ENCODE peak calls at places on chromosomes 6 and 20, in four cellular contexts. One of them, this sample, is unnamed.

GRCh38 chr6:21987501-21987957 is 309.3 kb downstream of the PRL start:
- DNase-seq in WTC11: peak; percentile 19
- DNase-seq in K562: peak; percentile 85
- DNase-seq in HepG2: peak; percentile 5
- DNase-seq in this sample: peak; percentile 11

GRCh38 chr6:5950448-5950847 is 56.3 kb downstream of the NRN1 start:
- DNase-seq in WTC11: peak; percentile 66
- DNase-seq in K562: peak; percentile 47
- DNase-seq in HepG2: no peak
- DNase-seq in this sample: no peak

GRCh38 chr6:125233216-125233615 is 68.6 kb downstream of the HDDC2 start:
- DNase-seq in WTC11: no peak
- DNase-seq in K562: no peak
- DNase-seq in HepG2: no peak
- DNase-seq in this sample: no peak

GRCh38 chr6:125906158-125906998 is 50.2 kb upstream of the HINT3 start:
- DNase-seq in WTC11: peak; percentile 80
- DNase-seq in K562: peak; percentile 77
- DNase-seq in HepG2: peak; percentile 58
- DNase-seq in this sample: no peak

GRCh38 chr6:169326067-169326799 is 72.6 kb upstream of the THBS2 start:
- DNase-seq in WTC11: peak; percentile 75
- DNase-seq in K562: peak; percentile 30
- DNase-seq in HepG2: peak; percentile 54
- DNase-seq in this sample: no peak

GRCh38 chr6:102137859-102138258 is 744.4 kb downstream of the GRIK2 start:
- DNase-seq in WTC11: no peak
- DNase-seq in K562: no peak
- DNase-seq in HepG2: no peak
- DNase-seq in this sample: no peak

GRCh38 chr6:135212935-135213334 is 31.8 kb downstream of the MYB start:
- DNase-seq in WTC11: no peak
- DNase-seq in K562: no peak
- DNase-seq in HepG2: no peak
- DNase-seq in this sample: no peak

GRCh38 chr6:168164462-168165061 is 85.5 kb upstream of the FRMD1 start:
- DNase-seq in WTC11: no peak
- DNase-seq in K562: no peak
- DNase-seq in HepG2: no peak
- DNase-seq in this sample: no peak

GRCh38 chr6:24831771-24832718 is 33.3 kb upstream of the ARMH2 start:
- DNase-seq in WTC11: no peak
- DNase-seq in K562: no peak
- DNase-seq in HepG2: no peak
- DNase-seq in this sample: no peak

GRCh38 chr20:478949-479429 is 16.7 kb upstream of the TBC1D20 start:
- DNase-seq in WTC11: no peak
- DNase-seq in K562: peak; percentile 67
- DNase-seq in HepG2: peak; percentile 84
- DNase-seq in this sample: no peak

GRCh38 chr20:62752671-62753501 is 43.4 kb upstream of the MRGBP start:
- DNase-seq in WTC11: no peak
- DNase-seq in K562: no peak
- DNase-seq in HepG2: peak; percentile 25
- DNase-seq in this sample: no peak

GRCh38 chr20:57843941-57844625 is 134.3 kb upstream of the PMEPA1 start:
- DNase-seq in WTC11: no peak
- DNase-seq in K562: no peak
- DNase-seq in HepG2: no peak
- DNase-seq in this sample: no peak

GRCh38 chr6:82953871-82954270 is 111.8 kb downstream of the UBE3D start:
- DNase-seq in WTC11: no peak
- DNase-seq in K562: peak; percentile 25
- DNase-seq in HepG2: no peak
- DNase-seq in this sample: no peak

GRCh38 chr6:54910326-54910952 is 63.9 kb downstream of the FAM83B start:
- DNase-seq in WTC11: no peak
- DNase-seq in K562: no peak
- DNase-seq in HepG2: no peak
- DNase-seq in this sample: no peak

GRCh38 chr6:133918208-133918930 is 29.5 kb downstream of the TCF21 start:
- DNase-seq in WTC11: no peak
- DNase-seq in K562: no peak
- DNase-seq in HepG2: no peak
- DNase-seq in this sample: no peak

GRCh38 chr20:61898405-61898804 is 167.3 kb downstream of the TAF4 start:
- DNase-seq in WTC11: no peak
- DNase-seq in K562: no peak
- DNase-seq in HepG2: no peak
- DNase-seq in this sample: no peak

GRCh38 chr20:19498756-19499155 is 259.3 kb upstream of the RIN2 start:
- DNase-seq in WTC11: no peak
- DNase-seq in K562: no peak
- DNase-seq in HepG2: no peak
- DNase-seq in this sample: no peak

GRCh38 chr20:6530254-6530653 is 237.2 kb upstream of the BMP2 start:
- DNase-seq in WTC11: no peak
- DNase-seq in K562: no peak
- DNase-seq in HepG2: no peak
- DNase-seq in this sample: no peak

GRCh38 chr20:62875419-62876355 is 14.1 kb upstream of the TCFL5 start:
- DNase-seq in WTC11: peak; percentile 83
- DNase-seq in K562: peak; percentile 91
- DNase-seq in HepG2: peak; percentile 92
- DNase-seq in this sample: no peak

GRCh38 chr6:157759028-157759427 is 64.0 kb upstream of the SNX9 start:
- DNase-seq in WTC11: no peak
- DNase-seq in K562: no peak
- DNase-seq in HepG2: no peak
- DNase-seq in this sample: no peak

GRCh38 chr6:27777614-27778355 is 134.4 kb downstream of the OR2B2 start:
- DNase-seq in WTC11: peak; percentile 47
- DNase-seq in K562: peak; percentile 82
- DNase-seq in HepG2: no peak
- DNase-seq in this sample: no peak

GRCh38 chr20:57396638-57397003 is 5.4 kb downstream of the RBM38 start:
- DNase-seq in WTC11: no peak
- DNase-seq in K562: no peak
- DNase-seq in HepG2: no peak
- DNase-seq in this sample: no peak

GRCh38 chr6:15427360-15428070 is 181.6 kb downstream of the JARID2 start:
- DNase-seq in WTC11: no peak
- DNase-seq in K562: no peak
- DNase-seq in HepG2: no peak
- DNase-seq in this sample: no peak

GRCh38 chr6:31541059-31541657 is 645 bp downstream of the DDX39B start:
- DNase-seq in WTC11: no peak
- DNase-seq in K562: peak; percentile 88
- DNase-seq in HepG2: peak; percentile 63
- DNase-seq in this sample: no peak

GRCh38 chr20:23290761-23291574 is 59.6 kb upstream of the NXT1 start:
- DNase-seq in WTC11: no peak
- DNase-seq in K562: no peak
- DNase-seq in HepG2: no peak
- DNase-seq in this sample: no peak

GRCh38 chr6:168043193-168043847 is 35.7 kb downstream of the FRMD1 start:
- DNase-seq in WTC11: no peak
- DNase-seq in K562: no peak
- DNase-seq in HepG2: no peak
- DNase-seq in this sample: no peak

GRCh38 chr6:5763407-5763806 is 243.3 kb downstream of the NRN1 start:
- DNase-seq in WTC11: no peak
- DNase-seq in K562: no peak
- DNase-seq in HepG2: no peak
- DNase-seq in this sample: no peak

GRCh38 chr6:48567016-48567415 is 456.0 kb upstream of the PTCHD4 start:
- DNase-seq in WTC11: no peak
- DNase-seq in K562: no peak
- DNase-seq in HepG2: no peak
- DNase-seq in this sample: no peak

GRCh38 chr20:29878777-29879442 is 1378.6 kb upstream of the DEFB115 start:
- DNase-seq in WTC11: peak; percentile 48
- DNase-seq in K562: peak; percentile 32
- DNase-seq in HepG2: no peak
- DNase-seq in this sample: no peak

GRCh38 chr6:138785980-138786379 is 9.9 kb upstream of the ECT2L start:
- DNase-seq in WTC11: no peak
- DNase-seq in K562: no peak
- DNase-seq in HepG2: no peak
- DNase-seq in this sample: no peak

GRCh38 chr20:33814238-33814712 is 3.1 kb downstream of the CHMP4B start:
- DNase-seq in WTC11: no peak
- DNase-seq in K562: peak; percentile 44
- DNase-seq in HepG2: no peak
- DNase-seq in this sample: no peak

GRCh38 chr20:47003223-47003622 is 108.6 kb downstream of the EYA2 start:
- DNase-seq in WTC11: no peak
- DNase-seq in K562: no peak
- DNase-seq in HepG2: no peak
- DNase-seq in this sample: peak; percentile 24

GRCh38 chr6:5457036-5457435 is 195.7 kb downstream of the FARS2 start:
- DNase-seq in WTC11: no peak
- DNase-seq in K562: no peak
- DNase-seq in HepG2: no peak
- DNase-seq in this sample: no peak

GRCh38 chr6:70112686-70113570 is 190.0 kb downstream of the COL9A1 start:
- DNase-seq in WTC11: no peak
- DNase-seq in K562: no peak
- DNase-seq in HepG2: no peak
- DNase-seq in this sample: no peak

GRCh38 chr6:145137425-145137824 is 597.9 kb downstream of the EPM2A start:
- DNase-seq in WTC11: no peak
- DNase-seq in K562: peak; percentile 1
- DNase-seq in HepG2: peak; percentile 23
- DNase-seq in this sample: no peak

GRCh38 chr6:158073776-158074175 is 92.1 kb downstream of the SYNJ2 start:
- DNase-seq in WTC11: no peak
- DNase-seq in K562: no peak
- DNase-seq in HepG2: no peak
- DNase-seq in this sample: no peak

GRCh38 chr6:50655848-50656453 is 57.4 kb upstream of the TFAP2D start:
- DNase-seq in WTC11: no peak
- DNase-seq in K562: peak; percentile 17
- DNase-seq in HepG2: peak; percentile 16
- DNase-seq in this sample: no peak
- TF ChIP-seq USF2 in WTC11: no peak
- TF ChIP-seq USF2 in K562: no peak
- TF ChIP-seq USF2 in HepG2: no peak
- TF ChIP-seq USF2 in this sample: no peak

GRCh38 chr6:142542704-142543233 is 241.0 kb downstream of the ADGRG6 start:
- DNase-seq in WTC11: no peak
- DNase-seq in K562: peak; percentile 63
- DNase-seq in HepG2: no peak
- DNase-seq in this sample: no peak
- TF ChIP-seq ETV6 in WTC11: no peak
- TF ChIP-seq ETV6 in K562: no peak
- TF ChIP-seq ETV6 in HepG2: no peak
- TF ChIP-seq ETV6 in this sample: no peak

GRCh38 chr6:119145111-119145510 is 66.6 kb upstream of the FAM184A start:
- DNase-seq in WTC11: no peak
- DNase-seq in K562: no peak
- DNase-seq in HepG2: no peak
- DNase-seq in this sample: no peak

GRCh38 chr6:119152187-119152586 is 73.7 kb upstream of the FAM184A start:
- DNase-seq in WTC11: no peak
- DNase-seq in K562: no peak
- DNase-seq in HepG2: no peak
- DNase-seq in this sample: no peak

GRCh38 chr6:119147101-119148053 is 68.9 kb upstream of the FAM184A start:
- DNase-seq in WTC11: no peak
- DNase-seq in K562: peak; percentile 92
- DNase-seq in HepG2: peak; percentile 92
- DNase-seq in this sample: peak; percentile 60

GRCh38 chr6:119148825-119149525 is 70.5 kb upstream of the FAM184A start:
- DNase-seq in WTC11: no peak
- DNase-seq in K562: no peak
- DNase-seq in HepG2: no peak
- DNase-seq in this sample: no peak

DNA sequence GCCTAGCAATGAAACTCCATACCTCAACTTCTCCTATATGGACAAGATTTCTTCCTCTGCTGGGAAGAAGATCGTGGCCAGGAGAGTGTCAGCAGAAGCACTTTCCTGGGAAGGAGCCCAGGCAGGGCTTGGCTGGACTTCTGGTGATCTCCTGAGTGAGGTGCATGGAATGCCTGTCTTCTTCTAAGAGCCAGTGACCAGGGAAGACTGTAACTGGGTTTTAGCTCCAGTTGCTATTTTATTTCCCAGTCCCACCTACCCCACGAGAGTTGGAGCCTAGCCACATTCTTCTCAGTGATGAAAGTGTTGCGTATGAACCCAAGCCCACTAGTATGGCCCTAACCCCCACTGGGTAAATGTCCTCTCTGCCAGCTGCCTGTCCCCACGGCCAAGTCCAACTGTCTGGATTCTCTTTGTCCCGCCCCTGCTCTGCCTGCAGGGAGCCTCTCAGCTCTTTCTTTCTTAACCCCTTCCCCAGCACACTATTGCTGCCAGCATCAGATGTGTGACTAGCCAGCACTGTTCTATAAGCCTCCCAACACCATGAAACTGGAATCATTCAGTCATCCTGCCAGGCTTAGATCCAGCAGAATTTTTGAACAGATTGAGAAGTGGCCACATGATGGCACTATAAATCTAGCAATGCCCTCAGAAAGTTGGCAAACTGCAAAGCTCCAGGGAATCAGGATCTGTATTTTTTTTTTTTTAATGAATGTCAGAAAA is 69.8 kb upstream of the FAM184A start:
- DNase-seq in WTC11: no peak
- DNase-seq in K562: peak; percentile 71
- DNase-seq in HepG2: peak; percentile 79
- DNase-seq in this sample: no peak
- TF ChIP-seq USF2 in WTC11: no peak
- TF ChIP-seq USF2 in K562: no peak
- TF ChIP-seq USF2 in HepG2: no peak
- TF ChIP-seq USF2 in this sample: no peak

DNA sequence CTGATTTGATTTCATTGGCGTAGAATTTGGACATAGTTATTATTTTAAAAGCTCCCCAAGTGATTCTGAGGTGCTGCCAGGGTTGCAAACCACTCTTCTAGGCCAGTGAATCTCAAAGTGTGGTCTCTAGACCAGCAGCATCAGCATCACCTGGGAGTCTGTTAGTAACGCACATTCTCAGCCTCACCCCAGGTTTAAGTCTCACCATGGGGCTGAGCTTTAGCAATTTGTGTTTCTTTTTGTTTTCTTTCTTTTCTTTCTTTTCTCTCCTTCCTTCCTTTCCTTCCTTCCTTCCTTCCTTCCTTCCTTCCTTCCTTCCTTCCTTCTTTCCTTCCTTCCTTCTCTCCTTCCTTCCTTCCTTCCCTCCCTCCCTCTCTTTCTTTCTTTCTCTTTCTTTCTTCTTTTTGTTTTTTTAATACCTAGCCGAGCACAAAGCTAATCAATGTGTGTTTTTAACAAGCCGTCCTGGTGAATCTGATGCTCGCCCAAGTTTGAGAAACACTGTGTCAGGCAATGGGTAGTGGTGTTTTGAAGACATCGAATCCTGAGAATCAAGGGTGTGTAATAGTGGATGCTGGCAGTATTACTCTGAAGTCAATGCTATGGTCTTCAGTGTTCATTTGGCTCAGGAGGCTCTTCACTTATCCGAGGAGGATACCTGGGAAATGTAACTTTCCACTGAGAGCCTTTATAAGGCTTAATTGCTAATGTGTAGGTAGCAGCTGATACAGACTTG is 104.9 kb downstream of the SLX4IP start:
- DNase-seq in WTC11: no peak
- DNase-seq in K562: no peak
- DNase-seq in HepG2: no peak
- DNase-seq in this sample: no peak
- TF ChIP-seq ETV6 in WTC11: no peak
- TF ChIP-seq ETV6 in K562: no peak
- TF ChIP-seq ETV6 in HepG2: no peak
- TF ChIP-seq ETV6 in this sample: peak; percentile 62